ENCODE peak calls at places on chromosomes 3 and 15, in five cellular contexts. One of them, this sample, is unnamed.

GRCh38 chr3:13022348-13023250 is 50.6 kb downstream of the IQSEC1 start:
- DNase-seq in K562: peak
- DNase-seq in IMR-90: peak
- DNase-seq in HepG2: no peak
- DNase-seq in H1: peak
- DNase-seq in this sample: peak

GRCh38 chr15:87634361-87634760 is 622.2 kb downstream of the NTRK3 start:
- DNase-seq in K562: no peak
- DNase-seq in IMR-90: no peak
- DNase-seq in HepG2: no peak
- DNase-seq in H1: no peak
- DNase-seq in this sample: no peak

GRCh38 chr3:134309987-134310700 is 59.5 kb upstream of the RYK start:
- DNase-seq in K562: no peak
- DNase-seq in IMR-90: no peak
- DNase-seq in HepG2: peak
- DNase-seq in H1: no peak
- DNase-seq in this sample: peak

GRCh38 chr15:59523702-59524101 is 85.7 kb downstream of the FAM81A start:
- DNase-seq in K562: no peak
- DNase-seq in IMR-90: no peak
- DNase-seq in HepG2: no peak
- DNase-seq in H1: no peak
- DNase-seq in this sample: no peak

GRCh38 chr3:39125837-39126500 is 18.5 kb downstream of the TTC21A start:
- DNase-seq in K562: no peak
- DNase-seq in IMR-90: peak
- DNase-seq in HepG2: peak
- DNase-seq in H1: no peak
- DNase-seq in this sample: no peak

GRCh38 chr3:154904328-154904727 is 175.8 kb upstream of the MME start:
- DNase-seq in K562: no peak
- DNase-seq in IMR-90: peak
- DNase-seq in HepG2: peak
- DNase-seq in H1: peak
- DNase-seq in this sample: peak

GRCh38 chr3:139222100-139222657 is 121.6 kb upstream of the MRPS22 start:
- DNase-seq in K562: peak
- DNase-seq in IMR-90: no peak
- DNase-seq in HepG2: no peak
- DNase-seq in H1: no peak
- DNase-seq in this sample: no peak

GRCh38 chr15:80489030-80489594 is 84.9 kb downstream of the ARNT2 start:
- DNase-seq in K562: no peak
- DNase-seq in IMR-90: peak
- DNase-seq in HepG2: peak
- DNase-seq in H1: no peak
- DNase-seq in this sample: no peak

DNA sequence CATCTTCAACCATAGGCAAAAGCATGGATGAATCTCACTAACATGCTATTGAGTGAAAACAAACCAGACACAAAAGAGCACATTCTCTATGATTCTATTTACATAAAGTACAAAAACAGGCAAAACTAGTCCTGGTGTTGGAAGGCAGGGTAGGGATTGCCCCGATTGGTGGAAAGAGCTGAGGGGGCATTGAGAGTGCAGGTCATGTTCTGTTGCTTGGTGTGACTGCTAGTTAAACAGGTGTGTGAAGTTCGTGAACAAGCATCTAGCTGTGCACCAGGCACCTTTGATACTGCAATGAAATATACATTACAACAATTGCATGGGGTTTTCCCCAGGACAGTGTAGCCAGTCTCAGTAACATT is 26.3 kb upstream of the THRB start:
- DNase-seq in K562: no peak
- DNase-seq in IMR-90: no peak
- DNase-seq in HepG2: peak
- DNase-seq in H1: no peak
- DNase-seq in this sample: no peak
- TF ChIP-seq MAFK in K562: no peak
- TF ChIP-seq MAFK in IMR-90: no peak
- TF ChIP-seq MAFK in HepG2: no peak
- TF ChIP-seq MAFK in H1: no peak
- TF ChIP-seq MAFK in this sample: no peak

GRCh38 chr3:141449424-141449823 is 37.4 kb upstream of the RASA2 start:
- DNase-seq in K562: no peak
- DNase-seq in IMR-90: no peak
- DNase-seq in HepG2: no peak
- DNase-seq in H1: no peak
- DNase-seq in this sample: no peak

GRCh38 chr3:141450727-141451378 is 36.0 kb upstream of the RASA2 start:
- DNase-seq in K562: peak
- DNase-seq in IMR-90: no peak
- DNase-seq in HepG2: no peak
- DNase-seq in H1: no peak
- DNase-seq in this sample: no peak

GRCh38 chr3:141447391-141447790 is 39.4 kb upstream of the RASA2 start:
- DNase-seq in K562: no peak
- DNase-seq in IMR-90: no peak
- DNase-seq in HepG2: no peak
- DNase-seq in H1: no peak
- DNase-seq in this sample: no peak

GRCh38 chr3:141446737-141447136 is 40.1 kb upstream of the RASA2 start:
- DNase-seq in K562: no peak
- DNase-seq in IMR-90: no peak
- DNase-seq in HepG2: no peak
- DNase-seq in H1: no peak
- DNase-seq in this sample: no peak

GRCh38 chr3:141448606-141449216 is 38.1 kb upstream of the RASA2 start:
- DNase-seq in K562: no peak
- DNase-seq in IMR-90: peak
- DNase-seq in HepG2: no peak
- DNase-seq in H1: no peak
- DNase-seq in this sample: no peak
- H3K27ac ChIP-seq in K562: no peak
- H3K27ac ChIP-seq in IMR-90: peak
- H3K27ac ChIP-seq in HepG2: no peak
- H3K27ac ChIP-seq in H1: no peak
- H3K27ac ChIP-seq in this sample: peak

GRCh38 chr15:94323076-94323475 is 91.7 kb downstream of the MCTP2 start:
- DNase-seq in K562: no peak
- DNase-seq in IMR-90: no peak
- DNase-seq in HepG2: no peak
- DNase-seq in H1: no peak
- DNase-seq in this sample: no peak

GRCh38 chr15:94322141-94322540 is 90.8 kb downstream of the MCTP2 start:
- DNase-seq in K562: no peak
- DNase-seq in IMR-90: peak
- DNase-seq in HepG2: no peak
- DNase-seq in H1: no peak
- DNase-seq in this sample: no peak

GRCh38 chr15:94324117-94324826 is 92.9 kb downstream of the MCTP2 start:
- DNase-seq in K562: peak
- DNase-seq in IMR-90: peak
- DNase-seq in HepG2: peak
- DNase-seq in H1: peak
- DNase-seq in this sample: peak

GRCh38 chr15:94327356-94327936 is 96.1 kb downstream of the MCTP2 start:
- DNase-seq in K562: peak
- DNase-seq in IMR-90: peak
- DNase-seq in HepG2: peak
- DNase-seq in H1: no peak
- DNase-seq in this sample: peak

GRCh38 chr15:94324835-94325767 is 93.7 kb downstream of the MCTP2 start:
- DNase-seq in K562: no peak
- DNase-seq in IMR-90: no peak
- DNase-seq in HepG2: no peak
- DNase-seq in H1: no peak
- DNase-seq in this sample: no peak
- TF ChIP-seq MAFK in K562: no peak
- TF ChIP-seq MAFK in IMR-90: no peak
- TF ChIP-seq MAFK in HepG2: no peak
- TF ChIP-seq MAFK in H1: no peak
- TF ChIP-seq MAFK in this sample: no peak

DNA sequence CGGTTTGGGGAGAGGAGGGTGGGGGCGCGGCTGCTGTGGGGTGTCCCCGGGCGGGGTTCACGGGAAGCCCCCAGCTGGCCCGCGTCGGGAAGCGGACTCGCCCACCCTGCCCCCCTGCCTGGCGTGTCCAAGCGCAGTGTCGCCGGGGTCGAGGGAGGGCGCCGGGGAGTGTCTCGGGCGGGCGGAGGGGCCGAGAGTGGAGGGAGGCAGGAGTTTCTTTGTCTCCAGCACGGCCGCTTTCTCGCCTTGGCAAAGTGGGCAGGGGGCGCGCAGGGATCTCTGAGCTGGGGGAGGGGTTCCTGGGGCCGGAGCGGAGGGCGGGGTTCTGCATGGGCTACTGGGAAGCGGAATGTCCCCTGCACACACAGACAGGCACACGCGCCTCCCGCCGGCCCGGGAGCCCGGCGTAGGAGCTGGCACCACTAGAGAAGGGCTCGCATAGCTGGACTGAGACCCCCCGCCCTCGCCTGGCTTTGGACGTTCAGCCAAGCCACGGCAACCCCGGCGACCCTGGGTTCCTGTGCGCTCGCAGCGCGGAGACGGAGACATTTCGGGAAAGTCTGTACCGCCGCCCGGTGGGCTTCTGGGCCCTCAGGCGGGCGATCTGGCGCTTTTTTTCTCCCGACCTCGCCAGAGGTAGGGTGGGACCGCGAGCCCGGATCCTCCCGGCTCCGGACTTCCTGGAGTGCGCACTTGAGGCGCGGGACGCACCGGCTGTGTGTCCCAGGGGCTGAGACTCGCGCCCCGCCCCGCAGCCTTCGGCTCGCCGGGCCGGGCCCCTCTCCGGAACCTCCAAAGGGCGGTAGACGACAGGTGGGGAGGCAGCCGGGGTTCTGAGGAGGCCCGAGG is 870 bp downstream of the ST8SIA2 start:
- DNase-seq in K562: no peak
- DNase-seq in IMR-90: no peak
- DNase-seq in HepG2: no peak
- DNase-seq in H1: no peak
- DNase-seq in this sample: no peak
- H3K27ac ChIP-seq in K562: no peak
- H3K27ac ChIP-seq in IMR-90: no peak
- H3K27ac ChIP-seq in HepG2: no peak
- H3K27ac ChIP-seq in H1: no peak
- H3K27ac ChIP-seq in this sample: peak

GRCh38 chr3:147472846-147473245 is 63.7 kb downstream of the ZIC1 start:
- DNase-seq in K562: no peak
- DNase-seq in IMR-90: no peak
- DNase-seq in HepG2: no peak
- DNase-seq in H1: no peak
- DNase-seq in this sample: no peak
- TF ChIP-seq MAFK in K562: no peak
- TF ChIP-seq MAFK in IMR-90: no peak
- TF ChIP-seq MAFK in HepG2: no peak
- TF ChIP-seq MAFK in H1: no peak
- TF ChIP-seq MAFK in this sample: no peak

GRCh38 chr3:172560026-172560425 is 36.8 kb upstream of the TNFSF10 start:
- DNase-seq in K562: no peak
- DNase-seq in IMR-90: peak
- DNase-seq in HepG2: no peak
- DNase-seq in H1: no peak
- DNase-seq in this sample: no peak
- H3K27ac ChIP-seq in K562: no peak
- H3K27ac ChIP-seq in IMR-90: no peak
- H3K27ac ChIP-seq in HepG2: no peak
- H3K27ac ChIP-seq in H1: no peak
- H3K27ac ChIP-seq in this sample: peak

GRCh38 chr3:169195672-169196071 is 467.8 kb downstream of the MECOM start:
- DNase-seq in K562: no peak
- DNase-seq in IMR-90: no peak
- DNase-seq in HepG2: no peak
- DNase-seq in H1: no peak
- DNase-seq in this sample: no peak
- TF ChIP-seq MAFK in K562: no peak
- TF ChIP-seq MAFK in IMR-90: no peak
- TF ChIP-seq MAFK in HepG2: no peak
- TF ChIP-seq MAFK in H1: no peak
- TF ChIP-seq MAFK in this sample: no peak

GRCh38 chr15:69096197-69096596 is 64.2 kb upstream of the GLCE start:
- DNase-seq in K562: no peak
- DNase-seq in IMR-90: no peak
- DNase-seq in HepG2: no peak
- DNase-seq in H1: no peak
- DNase-seq in this sample: no peak

GRCh38 chr15:69095280-69095679 is 65.2 kb upstream of the GLCE start:
- DNase-seq in K562: no peak
- DNase-seq in IMR-90: no peak
- DNase-seq in HepG2: no peak
- DNase-seq in H1: no peak
- DNase-seq in this sample: no peak

GRCh38 chr15:69093127-69093526 is 67.3 kb upstream of the GLCE start:
- DNase-seq in K562: peak
- DNase-seq in IMR-90: peak
- DNase-seq in HepG2: no peak
- DNase-seq in H1: no peak
- DNase-seq in this sample: peak

GRCh38 chr15:69093614-69094013 is 66.8 kb upstream of the GLCE start:
- DNase-seq in K562: no peak
- DNase-seq in IMR-90: no peak
- DNase-seq in HepG2: no peak
- DNase-seq in H1: no peak
- DNase-seq in this sample: no peak

DNA sequence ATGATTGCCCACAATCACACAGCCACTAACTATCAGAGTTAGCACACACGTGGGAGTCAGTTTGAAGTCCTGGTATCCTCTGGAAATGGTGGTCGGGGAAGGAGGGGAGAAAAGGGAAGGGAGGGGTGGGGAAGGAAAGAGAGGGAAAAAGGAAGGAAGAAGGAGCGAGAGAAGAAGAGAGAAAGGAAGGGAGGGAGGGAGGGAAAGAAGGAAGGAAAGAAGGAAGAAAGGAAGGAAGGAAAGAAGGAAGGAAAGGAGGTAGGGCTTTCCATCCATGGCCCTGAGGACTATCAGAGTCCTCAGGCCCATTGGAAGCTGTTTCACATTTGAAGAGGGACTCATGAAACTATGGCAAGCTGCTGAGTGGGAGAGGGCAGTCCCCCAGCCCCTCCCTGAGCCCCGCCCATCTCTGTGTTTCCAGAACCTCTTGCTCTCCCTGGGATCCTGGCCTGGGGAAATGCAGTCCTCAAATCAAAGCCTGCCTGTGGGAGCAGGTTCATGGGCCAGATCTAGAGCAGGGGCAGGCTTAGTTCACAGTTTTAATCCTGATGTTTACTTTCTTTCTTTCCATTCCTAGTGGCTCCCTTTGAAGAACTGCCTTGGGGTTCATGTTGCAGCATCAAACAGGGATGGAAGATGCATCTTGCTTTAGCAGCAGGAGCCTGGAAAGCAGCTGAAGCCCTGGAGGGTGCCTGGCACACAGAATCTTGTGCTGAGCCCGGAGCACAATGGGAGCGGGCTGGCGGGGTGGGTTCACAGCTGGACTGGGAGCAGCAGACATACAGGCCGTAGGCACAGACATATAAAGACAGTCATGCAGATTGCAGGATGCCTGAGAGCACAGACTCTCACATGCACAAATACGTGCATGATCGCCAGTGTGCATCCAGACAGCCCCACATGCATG is 66.1 kb upstream of the GLCE start:
- DNase-seq in K562: no peak
- DNase-seq in IMR-90: no peak
- DNase-seq in HepG2: no peak
- DNase-seq in H1: no peak
- DNase-seq in this sample: no peak
- H3K27ac ChIP-seq in K562: no peak
- H3K27ac ChIP-seq in IMR-90: no peak
- H3K27ac ChIP-seq in HepG2: no peak
- H3K27ac ChIP-seq in H1: no peak
- H3K27ac ChIP-seq in this sample: peak

GRCh38 chr3:57003676-57004075 is 56.8 kb upstream of the SPATA12 start:
- DNase-seq in K562: no peak
- DNase-seq in IMR-90: no peak
- DNase-seq in HepG2: no peak
- DNase-seq in H1: no peak
- DNase-seq in this sample: no peak
- TF ChIP-seq MAFK in K562: no peak
- TF ChIP-seq MAFK in IMR-90: no peak
- TF ChIP-seq MAFK in HepG2: no peak
- TF ChIP-seq MAFK in H1: no peak
- TF ChIP-seq MAFK in this sample: no peak

This sample was measured in A549.